ENCODE peak calls at places on chromosomes 3 and 15, in five cellular contexts. G, K, L, U and J are unnamed samples. For H3K36me3 and H3K27me3, the result is how much of the 10 kb centered on the place peaks cover.

GRCh38 chr3:115401298-115401697 is 222.0 kb upstream of the GAP43 start:
- DNase-seq in G (no peak), K (no peak), L (peak), U (no peak), J (no peak)

GRCh38 chr3:188270423-188270972 is 116.5 kb downstream of the LPP start:
- DNase-seq in G (no peak), K (no peak), L (peak), U (peak), J (peak)

GRCh38 chr15:67117356-67117755 is 52.0 kb downstream of the SMAD3 start:
- DNase-seq in G (no peak), K (no peak), L (peak), U (no peak), J (no peak)

GRCh38 chr15:77027697-77028450 is 32.9 kb downstream of the PSTPIP1 start:
- DNase-seq in G (peak), K (peak), L (peak), U (no peak), J (no peak)

GRCh38 chr3:127036209-127037020 is 53.5 kb downstream of the PLXNA1 start:
- DNase-seq in G (no peak), K (peak), L (no peak), U (no peak), J (no peak)

GRCh38 chr3:149018247-149018646 is 26.9 kb downstream of the GYG1 start:
- DNase-seq in G (no peak), K (no peak), L (peak), U (no peak), J (no peak)

GRCh38 chr15:77557178-77557960 is 75.3 kb downstream of the LINGO1 start:
- DNase-seq in G (no peak), K (no peak), L (no peak), U (no peak), J (no peak)

GRCh38 chr3:131804565-131805133 is 230.2 kb downstream of the CPNE4 start:
- DNase-seq in G (no peak), K (no peak), L (peak), U (no peak), J (no peak)

GRCh38 chr3:87164245-87164644 is 62.9 kb upstream of the CHMP2B start:
- DNase-seq in G (no peak), K (no peak), L (no peak), U (no peak), J (no peak)

GRCh38 chr3:104297617-104298016 is 1069.1 kb upstream of the ALCAM start:
- DNase-seq in G (no peak), K (no peak), L (no peak), U (no peak), J (no peak)

GRCh38 chr3:179673522-179673921 is 20.7 kb downstream of the USP13 start:
- DNase-seq in G (no peak), K (no peak), L (no peak), U (no peak), J (no peak)

GRCh38 chr3:69530554-69530953 is 144.7 kb upstream of the FRMD4B start:
- DNase-seq in G (no peak), K (no peak), L (no peak), U (no peak), J (no peak)

GRCh38 chr3:8856721-8857120 is 87.3 kb upstream of the OXTR start:
- DNase-seq in G (no peak), K (no peak), L (peak), U (no peak), J (no peak)

GRCh38 chr3:124318014-124318413 is 326.1 kb upstream of the ROPN1 start:
- DNase-seq in G (no peak), K (no peak), L (no peak), U (no peak), J (no peak)

GRCh38 chr3:156471431-156471830 is 83.5 kb downstream of the SSR3 start:
- DNase-seq in G (no peak), K (no peak), L (peak), U (no peak), J (no peak)

GRCh38 chr3:127688022-127688415 is 15.3 kb downstream of the ABTB1 start:
- DNase-seq in G (no peak), K (no peak), L (no peak), U (no peak), J (no peak)

GRCh38 chr3:74413547-74414241 is 200.8 kb downstream of the CNTN3 start:
- DNase-seq in G (no peak), K (no peak), L (no peak), U (no peak), J (no peak)

GRCh38 chr15:71237456-71238188 is 122.4 kb downstream of the THSD4 start:
- DNase-seq in G (no peak), K (peak), L (peak), U (peak), J (peak)

GRCh38 chr15:81923561-81924350 is 122.1 kb downstream of the MEX3B start:
- DNase-seq in G (no peak), K (no peak), L (no peak), U (no peak), J (no peak)

GRCh38 chr15:33104276-33104675 is 90.2 kb downstream of the FMN1 start:
- DNase-seq in G (no peak), K (no peak), L (peak), U (peak), J (peak)

GRCh38 chr15:66452971-66453580 is 44.5 kb downstream of the SNAPC5 start:
- DNase-seq in G (no peak), K (no peak), L (no peak), U (no peak), J (no peak)

GRCh38 chr15:51580982-51581381 is 41.6 kb downstream of the DMXL2 start:
- DNase-seq in G (no peak), K (no peak), L (no peak), U (no peak), J (no peak)

GRCh38 chr3:27380433-27381357 is 11.5 kb upstream of the NEK10 start:
- DNase-seq in G (no peak), K (no peak), L (peak), U (no peak), J (no peak)

GRCh38 chr3:126119008-126119675 is 35.2 kb upstream of the SLC41A3 start:
- DNase-seq in G (peak), K (peak), L (no peak), U (no peak), J (no peak)

GRCh38 chr15:64400583-64400982 is 12.9 kb downstream of the TRIP4 start:
- DNase-seq in G (no peak), K (no peak), L (no peak), U (no peak), J (no peak)

GRCh38 chr15:64398575-64398974 is 10.9 kb downstream of the TRIP4 start:
- DNase-seq in G (no peak), K (no peak), L (peak), U (no peak), J (no peak)

DNA sequence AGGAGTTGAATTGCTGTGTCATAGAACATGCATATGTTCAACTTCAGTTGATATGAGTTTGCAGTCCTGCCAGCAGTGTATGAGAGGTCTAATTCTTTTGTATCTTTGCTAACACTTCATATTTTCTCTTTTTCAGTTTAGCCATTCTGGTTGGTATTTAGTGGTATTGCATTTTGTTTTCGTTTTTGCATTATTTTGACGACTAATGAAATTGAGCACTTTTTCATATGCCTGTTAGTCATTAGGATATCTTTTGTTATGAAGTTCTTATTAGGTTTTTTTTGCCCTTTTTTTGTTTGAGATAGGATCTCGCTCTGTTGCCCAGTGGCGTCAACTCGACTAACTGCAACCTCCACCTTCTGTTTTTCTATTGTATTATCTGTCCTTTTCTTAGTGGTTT is 9.2 kb downstream of the TRIP4 start:
- DNase-seq in G (no peak), K (no peak), L (no peak), U (no peak), J (no peak)
- H3K36me3 ChIP-seq in G (half or more), K (half or more), L (under half), U (under half), J (under half)

GRCh38 chr15:73438651-73439050 is 4.3 kb upstream of the REC114 start:
- DNase-seq in G (no peak), K (no peak), L (no peak), U (no peak), J (no peak)

GRCh38 chr15:73437541-73438109 is 5.3 kb upstream of the REC114 start:
- DNase-seq in G (no peak), K (no peak), L (no peak), U (no peak), J (no peak)

GRCh38 chr15:73433878-73434277 is 9.1 kb upstream of the REC114 start:
- DNase-seq in G (no peak), K (no peak), L (no peak), U (no peak), J (no peak)
- H3K27me3 ChIP-seq in G (under half), K (under half), L (under half), U (under half), J (under half)

GRCh38 chr15:99385865-99386264 is 134.6 kb downstream of the LRRC28 start:
- DNase-seq in G (no peak), K (peak), L (peak), U (no peak), J (no peak)
- TF ChIP-seq CTCF in G (no peak), K (no peak), L (no peak), U (no peak), J (no peak)

GRCh38 chr15:38748710-38749109 is 184.1 kb upstream of the RASGRP1 start:
- DNase-seq in G (no peak), K (no peak), L (no peak), U (no peak), J (no peak)

GRCh38 chr15:38745136-38745535 is 180.5 kb upstream of the RASGRP1 start:
- DNase-seq in G (no peak), K (no peak), L (peak), U (no peak), J (no peak)

GRCh38 chr15:38746211-38746610 is 181.6 kb upstream of the RASGRP1 start:
- DNase-seq in G (no peak), K (no peak), L (peak), U (no peak), J (no peak)

GRCh38 chr15:38750816-38751215 is 186.2 kb upstream of the RASGRP1 start:
- DNase-seq in G (no peak), K (no peak), L (peak), U (no peak), J (no peak)

DNA sequence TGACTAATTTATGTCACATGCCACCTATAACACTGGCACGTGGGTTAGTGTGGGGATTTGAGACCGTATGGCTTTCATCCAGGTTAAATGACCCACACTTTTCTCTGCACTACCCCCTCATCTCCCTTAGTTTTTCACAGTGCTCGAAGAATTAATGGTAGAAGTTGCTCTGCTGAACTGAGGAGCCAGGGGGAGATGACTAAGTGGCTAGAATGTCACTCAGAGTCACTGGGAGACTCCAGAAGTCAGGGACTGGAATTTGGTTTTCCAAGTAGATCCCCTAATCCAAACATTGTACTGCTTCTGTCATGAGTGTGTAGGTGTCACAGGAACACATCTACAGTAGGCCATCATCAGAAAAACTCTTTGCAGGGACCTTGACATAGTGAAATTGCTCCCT is 181.0 kb upstream of the RASGRP1 start:
- DNase-seq in G (no peak), K (no peak), L (no peak), U (no peak), J (no peak)
- H3K36me3 ChIP-seq in G (under half), K (under half), L (under half), U (under half), J (under half)

GRCh38 chr15:57377478-57377847 is 1.2 kb downstream of the CGNL1 start:
- DNase-seq in G (no peak), K (no peak), L (no peak), U (no peak), J (no peak)

GRCh38 chr15:57382222-57382621 is 5.9 kb downstream of the CGNL1 start:
- DNase-seq in G (no peak), K (no peak), L (no peak), U (no peak), J (no peak)

GRCh38 chr15:57376695-57377477 is 581 bp downstream of the CGNL1 start:
- DNase-seq in G (no peak), K (no peak), L (no peak), U (no peak), J (no peak)

GRCh38 chr15:57380854-57381253 is 4.5 kb downstream of the CGNL1 start:
- DNase-seq in G (no peak), K (no peak), L (no peak), U (no peak), J (no peak)

DNA sequence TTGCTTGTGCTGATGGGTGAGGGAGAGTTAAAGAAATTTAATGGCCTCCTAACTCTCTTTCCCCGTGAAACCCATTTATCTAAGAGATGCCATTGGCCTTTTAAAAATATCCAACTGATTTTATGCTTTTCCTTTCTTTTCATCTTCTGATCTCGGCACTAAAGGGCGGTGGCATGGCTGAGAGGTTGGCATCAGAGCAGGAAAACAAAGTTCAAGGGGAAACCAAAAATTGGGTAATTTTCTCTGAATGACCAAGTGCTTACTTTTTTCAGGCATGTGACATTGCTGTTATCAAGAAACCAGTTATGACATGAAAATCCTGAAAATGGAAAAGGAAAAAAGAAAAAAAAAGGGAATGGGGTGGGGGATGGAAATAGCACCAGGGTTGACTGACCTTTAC is 3.2 kb downstream of the CGNL1 start:
- DNase-seq in G (no peak), K (no peak), L (no peak), U (no peak), J (no peak)
- H3K27me3 ChIP-seq in G (under half), K (under half), L (under half), U (under half), J (under half)

GRCh38 chr3:130276203-130276803 is 69.2 kb upstream of the COL6A5 start:
- DNase-seq in G (no peak), K (no peak), L (peak), U (peak), J (peak)
- TF ChIP-seq CTCF in G (no peak), K (no peak), L (peak), U (peak), J (peak)

GRCh38 chr15:63576441-63576840 is 20.7 kb upstream of the FBXL22 start:
- DNase-seq in G (no peak), K (no peak), L (peak), U (no peak), J (no peak)

GRCh38 chr15:63575312-63575711 is 21.9 kb upstream of the FBXL22 start:
- DNase-seq in G (no peak), K (no peak), L (no peak), U (no peak), J (no peak)

GRCh38 chr15:63573533-63573932 is 23.7 kb upstream of the FBXL22 start:
- DNase-seq in G (no peak), K (no peak), L (no peak), U (no peak), J (no peak)

GRCh38 chr15:63572749-63573464 is 24.3 kb upstream of the FBXL22 start:
- DNase-seq in G (no peak), K (no peak), L (no peak), U (no peak), J (no peak)
- H3K36me3 ChIP-seq in G (half or more), K (half or more), L (under half), U (under half), J (under half)